ENCODE peak calls at places on chromosome 9, in four cellular contexts. D, T, Q and N are unnamed samples.

GRCh38 chr9:70060883-70061507 is 17.3 kb downstream of the MAMDC2 start:
- DNase-seq in T (no peak), D (no peak), Q (no peak), N (no peak)

GRCh38 chr9:89749500-89750116 is 144.8 kb downstream of the GADD45G start:
- DNase-seq in D (no peak), T (no peak), Q (no peak), N (no peak)

GRCh38 chr9:75699017-75699416 is 191.5 kb upstream of the PCSK5 start:
- DNase-seq in Q (no peak), D (no peak), T (no peak), N (no peak)

GRCh38 chr9:87675906-87676515 is 49.9 kb upstream of the CTSL start:
- DNase-seq in D (no peak), Q (no peak), T (no peak), N (no peak)

GRCh38 chr9:86598411-86599239 is 244.4 kb upstream of the TUT7 start:
- DNase-seq in D (no peak), T (no peak), Q (no peak), N (no peak)

GRCh38 chr9:34484678-34485077 is 26.1 kb downstream of the DNAI1 start:
- DNase-seq in T (no peak), Q (no peak), D (no peak), N (no peak)

GRCh38 chr9:99490736-99491135 is 268.7 kb downstream of the SEC61B start:
- DNase-seq in Q (peak; percentile 58), T (no peak), D (no peak), N (no peak)

GRCh38 chr9:23741304-23741800 is 84.7 kb downstream of the ELAVL2 start:
- DNase-seq in Q (no peak), T (no peak), D (no peak), N (no peak)

GRCh38 chr9:99873531-99873930 is 32.9 kb upstream of the STX17 start:
- DNase-seq in D (no peak), T (no peak), Q (peak; percentile 85), N (no peak)